ENCODE peak calls at places on chromosomes 4 and X, in seven cellular contexts. U is ascending aorta, Q is esophagus squamous epithelium, E is fibroblast of the aortic adventitia, W is NCI-H345, J is AG04450, G is uterus. P is an unnamed sample.
A peak's percentile ranks its signal among the peaks of the same experiment; 100 is the strongest.

GRCh38 chr4:184400375-184400870 is 73.9 kb downstream of the IRF2 start:
- DNase-seq in W (no peak), E (peak; percentile 97), G (no peak), U (no peak), J (peak; percentile 75), Q (no peak), P (peak; percentile 60)

GRCh38 chr4:70734168-70734954 is 12.6 kb downstream of the RUFY3 start:
- DNase-seq in U (no peak), E (peak; percentile 63), Q (no peak), J (no peak), G (no peak), W (peak; percentile 19), P (no peak)

GRCh38 chrX:18639280-18639679 is 32.6 kb downstream of the RS1 start:
- DNase-seq in W (no peak), G (no peak), Q (no peak), E (no peak), J (no peak), U (no peak), P (no peak)

GRCh38 chr4:54683616-54684346 is 26.0 kb downstream of the KIT start:
- DNase-seq in Q (no peak), G (no peak), J (no peak), E (peak; percentile 16), W (no peak), U (no peak), P (peak; percentile 13)

GRCh38 chr4:22235798-22236197 is 280.1 kb downstream of the ADGRA3 start:
- DNase-seq in W (no peak), E (no peak), G (no peak), Q (no peak), J (no peak), U (no peak), P (no peak)

GRCh38 chrX:68048774-68049173 is 384.5 kb downstream of the OPHN1 start:
- DNase-seq in G (no peak), J (no peak), E (no peak), U (no peak), Q (no peak), W (no peak), P (no peak)

GRCh38 chrX:106935175-106935574 is 15.0 kb downstream of the CLDN2 start:
- DNase-seq in Q (no peak), G (no peak), U (no peak), E (peak; percentile 39), J (no peak), W (no peak), P (no peak)

GRCh38 chr4:75142850-75143249 is 209.9 kb downstream of the PARM1 start:
- DNase-seq in J (no peak), U (no peak), Q (no peak), G (no peak), E (no peak), W (no peak), P (no peak)

GRCh38 chr4:85787133-85787532 is 312.2 kb downstream of the ARHGAP24 start:
- DNase-seq in G (no peak), E (peak; percentile 85), J (peak; percentile 64), Q (no peak), W (no peak), U (no peak), P (no peak)

GRCh38 chrX:48666649-48667048 is 16.9 kb upstream of the WAS start:
- DNase-seq in E (no peak), Q (no peak), W (no peak), J (no peak), G (no peak), U (no peak), P (no peak)

GRCh38 chr4:23932935-23933334 is 43.1 kb upstream of the PPARGC1A start:
- DNase-seq in J (no peak), U (no peak), G (no peak), Q (no peak), W (no peak), E (peak; percentile 34), P (no peak)

GRCh38 chrX:103797691-103798090 is 21.1 kb downstream of the PLP1 start:
- DNase-seq in G (no peak), Q (no peak), U (no peak), J (no peak), E (no peak), W (no peak), P (no peak)